ENCODE peak calls at places on chromosomes 6 and 20, in eight cellular contexts. One of them, this sample, is unnamed.

GRCh38 chr6:170049641-170050491 is 241.0 kb downstream of the DLL1 start:
- DNase-seq in SHP77: no peak
- DNase-seq in hippocampal formation: peak
- DNase-seq in mesothelial cell of epicardium: peak
- DNase-seq in central memory CD8-positive, alpha-beta T cell: no peak
- DNase-seq in stimulated activated naive CD4-positive, alpha-beta T cell: no peak
- DNase-seq in T-helper 2 cell: no peak
- DNase-seq in GM13977: no peak
- DNase-seq in this sample: peak

GRCh38 chr6:134466751-134467525 is 149.0 kb upstream of the SGK1 start:
- DNase-seq in T-helper 2 cell: no peak
- DNase-seq in stimulated activated naive CD4-positive, alpha-beta T cell: no peak
- DNase-seq in mesothelial cell of epicardium: no peak
- DNase-seq in GM13977: no peak
- DNase-seq in SHP77: peak
- DNase-seq in central memory CD8-positive, alpha-beta T cell: no peak
- DNase-seq in hippocampal formation: no peak
- DNase-seq in this sample: no peak

GRCh38 chr20:50292324-50293243 is 102.0 kb downstream of the CEBPB start:
- DNase-seq in GM13977: no peak
- DNase-seq in mesothelial cell of epicardium: no peak
- DNase-seq in hippocampal formation: peak
- DNase-seq in T-helper 2 cell: no peak
- DNase-seq in SHP77: peak
- DNase-seq in stimulated activated naive CD4-positive, alpha-beta T cell: no peak
- DNase-seq in central memory CD8-positive, alpha-beta T cell: no peak
- DNase-seq in this sample: peak

GRCh38 chr6:66930559-66931290 is 1223.7 kb upstream of the EYS start:
- DNase-seq in stimulated activated naive CD4-positive, alpha-beta T cell: no peak
- DNase-seq in central memory CD8-positive, alpha-beta T cell: no peak
- DNase-seq in T-helper 2 cell: no peak
- DNase-seq in SHP77: no peak
- DNase-seq in GM13977: no peak
- DNase-seq in mesothelial cell of epicardium: no peak
- DNase-seq in hippocampal formation: no peak
- DNase-seq in this sample: no peak

GRCh38 chr20:62146019-62146755 is 2.6 kb downstream of the SS18L1 start:
- DNase-seq in T-helper 2 cell: no peak
- DNase-seq in SHP77: no peak
- DNase-seq in hippocampal formation: no peak
- DNase-seq in GM13977: no peak
- DNase-seq in mesothelial cell of epicardium: no peak
- DNase-seq in stimulated activated naive CD4-positive, alpha-beta T cell: no peak
- DNase-seq in central memory CD8-positive, alpha-beta T cell: no peak
- DNase-seq in this sample: no peak

GRCh38 chr6:38524436-38525145 is 115.1 kb downstream of the BTBD9 start:
- DNase-seq in hippocampal formation: no peak
- DNase-seq in GM13977: no peak
- DNase-seq in SHP77: no peak
- DNase-seq in stimulated activated naive CD4-positive, alpha-beta T cell: no peak
- DNase-seq in central memory CD8-positive, alpha-beta T cell: no peak
- DNase-seq in mesothelial cell of epicardium: no peak
- DNase-seq in T-helper 2 cell: no peak
- DNase-seq in this sample: no peak

GRCh38 chr6:85186546-85187170 is 263.2 kb upstream of the NT5E start:
- DNase-seq in central memory CD8-positive, alpha-beta T cell: no peak
- DNase-seq in mesothelial cell of epicardium: no peak
- DNase-seq in hippocampal formation: no peak
- DNase-seq in SHP77: no peak
- DNase-seq in T-helper 2 cell: no peak
- DNase-seq in GM13977: no peak
- DNase-seq in stimulated activated naive CD4-positive, alpha-beta T cell: no peak
- DNase-seq in this sample: no peak

GRCh38 chr6:155171109-155171746 is 92.6 kb upstream of the CLDN20 start:
- DNase-seq in T-helper 2 cell: peak
- DNase-seq in hippocampal formation: peak
- DNase-seq in mesothelial cell of epicardium: no peak
- DNase-seq in central memory CD8-positive, alpha-beta T cell: peak
- DNase-seq in GM13977: peak
- DNase-seq in stimulated activated naive CD4-positive, alpha-beta T cell: peak
- DNase-seq in SHP77: no peak
- DNase-seq in this sample: no peak

GRCh38 chr6:16239090-16239797 is 857 bp downstream of the GMPR start:
- DNase-seq in stimulated activated naive CD4-positive, alpha-beta T cell: no peak
- DNase-seq in SHP77: peak
- DNase-seq in mesothelial cell of epicardium: no peak
- DNase-seq in hippocampal formation: peak
- DNase-seq in central memory CD8-positive, alpha-beta T cell: no peak
- DNase-seq in GM13977: peak
- DNase-seq in T-helper 2 cell: no peak
- DNase-seq in this sample: peak

GRCh38 chr20:45174434-45175364 is at the start of gene PI3:
- DNase-seq in SHP77: no peak
- DNase-seq in mesothelial cell of epicardium: no peak
- DNase-seq in hippocampal formation: no peak
- DNase-seq in GM13977: no peak
- DNase-seq in stimulated activated naive CD4-positive, alpha-beta T cell: no peak
- DNase-seq in central memory CD8-positive, alpha-beta T cell: no peak
- DNase-seq in T-helper 2 cell: no peak
- DNase-seq in this sample: no peak

GRCh38 chr6:113662688-113663333 is 194.3 kb upstream of the MARCKS start:
- DNase-seq in hippocampal formation: no peak
- DNase-seq in mesothelial cell of epicardium: no peak
- DNase-seq in T-helper 2 cell: no peak
- DNase-seq in SHP77: no peak
- DNase-seq in central memory CD8-positive, alpha-beta T cell: no peak
- DNase-seq in GM13977: peak
- DNase-seq in stimulated activated naive CD4-positive, alpha-beta T cell: no peak
- DNase-seq in this sample: no peak

GRCh38 chr20:3679749-3680700 is 1.8 kb downstream of the ADAM33 start:
- DNase-seq in T-helper 2 cell: no peak
- DNase-seq in SHP77: no peak
- DNase-seq in hippocampal formation: no peak
- DNase-seq in GM13977: no peak
- DNase-seq in mesothelial cell of epicardium: no peak
- DNase-seq in central memory CD8-positive, alpha-beta T cell: no peak
- DNase-seq in stimulated activated naive CD4-positive, alpha-beta T cell: no peak
- DNase-seq in this sample: no peak

GRCh38 chr6:142696689-142697088 is 248.3 kb downstream of the HIVEP2 start:
- DNase-seq in hippocampal formation: no peak
- DNase-seq in T-helper 2 cell: no peak
- DNase-seq in SHP77: peak
- DNase-seq in central memory CD8-positive, alpha-beta T cell: no peak
- DNase-seq in GM13977: no peak
- DNase-seq in stimulated activated naive CD4-positive, alpha-beta T cell: no peak
- DNase-seq in mesothelial cell of epicardium: no peak
- DNase-seq in this sample: no peak

GRCh38 chr6:1912731-1913130 is 303.0 kb downstream of the FOXC1 start:
- DNase-seq in stimulated activated naive CD4-positive, alpha-beta T cell: no peak
- DNase-seq in GM13977: no peak
- DNase-seq in mesothelial cell of epicardium: no peak
- DNase-seq in T-helper 2 cell: no peak
- DNase-seq in central memory CD8-positive, alpha-beta T cell: no peak
- DNase-seq in SHP77: no peak
- DNase-seq in hippocampal formation: no peak
- DNase-seq in this sample: no peak

GRCh38 chr6:53119772-53120409 is 28.8 kb downstream of the GCM1 start:
- DNase-seq in T-helper 2 cell: no peak
- DNase-seq in GM13977: no peak
- DNase-seq in central memory CD8-positive, alpha-beta T cell: no peak
- DNase-seq in SHP77: peak
- DNase-seq in stimulated activated naive CD4-positive, alpha-beta T cell: no peak
- DNase-seq in mesothelial cell of epicardium: no peak
- DNase-seq in hippocampal formation: no peak
- DNase-seq in this sample: no peak

GRCh38 chr6:129370268-129370916 is 339.6 kb downstream of the ARHGAP18 start:
- DNase-seq in stimulated activated naive CD4-positive, alpha-beta T cell: peak
- DNase-seq in T-helper 2 cell: peak
- DNase-seq in GM13977: peak
- DNase-seq in SHP77: peak
- DNase-seq in central memory CD8-positive, alpha-beta T cell: no peak
- DNase-seq in hippocampal formation: peak
- DNase-seq in mesothelial cell of epicardium: no peak
- DNase-seq in this sample: peak

This sample was measured in caudate nucleus.